ENCODE peak calls at places on chromosome 14, in eight cellular contexts. One of them, this sample, is unnamed.

GRCh38 chr14:95696741-95697140 is 10.5 kb downstream of the TCL1B start:
- DNase-seq in H54: no peak
- DNase-seq in activated T-helper 2 cell treated with anti-CD3 and anti-CD28 coated beads, Interferon-gamma antibody, Interleukin-2, Interleukin-4, amounts not matched to agents 10 μg/mL and 5 μg/mL and 100 μg/mL, durations not matched to agents 14 hours and 24 hours and 36 hours: no peak
- DNase-seq in lower lobe of right lung: no peak
- DNase-seq in hepatocyte: no peak
- DNase-seq in HTR-8/SVneo: no peak
- DNase-seq in sciatic nerve: no peak
- DNase-seq in K562: no peak
- DNase-seq in this sample: no peak

GRCh38 chr14:61451491-61451890 is 130.1 kb downstream of the PRKCH start:
- DNase-seq in HTR-8/SVneo: no peak
- DNase-seq in K562: no peak
- DNase-seq in lower lobe of right lung: no peak
- DNase-seq in activated T-helper 2 cell treated with anti-CD3 and anti-CD28 coated beads, Interferon-gamma antibody, Interleukin-2, Interleukin-4, amounts not matched to agents 10 μg/mL and 5 μg/mL and 100 μg/mL, durations not matched to agents 14 hours and 24 hours and 36 hours: no peak
- DNase-seq in sciatic nerve: no peak
- DNase-seq in H54: no peak
- DNase-seq in hepatocyte: no peak
- DNase-seq in this sample: no peak

GRCh38 chr14:102080183-102081080 is 6.4 kb downstream of the HSP90AA1 start:
- DNase-seq in sciatic nerve: no peak
- DNase-seq in K562: no peak
- DNase-seq in activated T-helper 2 cell treated with anti-CD3 and anti-CD28 coated beads, Interferon-gamma antibody, Interleukin-2, Interleukin-4, amounts not matched to agents 10 μg/mL and 5 μg/mL and 100 μg/mL, durations not matched to agents 14 hours and 24 hours and 36 hours: no peak
- DNase-seq in H54: no peak
- DNase-seq in HTR-8/SVneo: no peak
- DNase-seq in hepatocyte: no peak
- DNase-seq in lower lobe of right lung: no peak
- DNase-seq in this sample: no peak

GRCh38 chr14:73662439-73663056 is 17.8 kb downstream of the DNAL1 start:
- DNase-seq in H54: peak
- DNase-seq in lower lobe of right lung: no peak
- DNase-seq in K562: peak
- DNase-seq in sciatic nerve: no peak
- DNase-seq in hepatocyte: peak
- DNase-seq in activated T-helper 2 cell treated with anti-CD3 and anti-CD28 coated beads, Interferon-gamma antibody, Interleukin-2, Interleukin-4, amounts not matched to agents 10 μg/mL and 5 μg/mL and 100 μg/mL, durations not matched to agents 14 hours and 24 hours and 36 hours: no peak
- DNase-seq in HTR-8/SVneo: peak
- DNase-seq in this sample: no peak

GRCh38 chr14:70254476-70254961 is 65.8 kb upstream of the SLC8A3 start:
- DNase-seq in sciatic nerve: no peak
- DNase-seq in H54: no peak
- DNase-seq in lower lobe of right lung: peak
- DNase-seq in hepatocyte: peak
- DNase-seq in HTR-8/SVneo: peak
- DNase-seq in activated T-helper 2 cell treated with anti-CD3 and anti-CD28 coated beads, Interferon-gamma antibody, Interleukin-2, Interleukin-4, amounts not matched to agents 10 μg/mL and 5 μg/mL and 100 μg/mL, durations not matched to agents 14 hours and 24 hours and 36 hours: no peak
- DNase-seq in K562: peak
- DNase-seq in this sample: no peak

GRCh38 chr14:77613207-77613606 is 3.2 kb downstream of the SPTLC2 start:
- DNase-seq in H54: no peak
- DNase-seq in HTR-8/SVneo: no peak
- DNase-seq in lower lobe of right lung: no peak
- DNase-seq in hepatocyte: no peak
- DNase-seq in K562: no peak
- DNase-seq in activated T-helper 2 cell treated with anti-CD3 and anti-CD28 coated beads, Interferon-gamma antibody, Interleukin-2, Interleukin-4, amounts not matched to agents 10 μg/mL and 5 μg/mL and 100 μg/mL, durations not matched to agents 14 hours and 24 hours and 36 hours: no peak
- DNase-seq in sciatic nerve: no peak
- DNase-seq in this sample: no peak

GRCh38 chr14:55125403-55125802 is 3.6 kb upstream of the LGALS3 start:
- DNase-seq in H54: no peak
- DNase-seq in lower lobe of right lung: peak
- DNase-seq in K562: no peak
- DNase-seq in activated T-helper 2 cell treated with anti-CD3 and anti-CD28 coated beads, Interferon-gamma antibody, Interleukin-2, Interleukin-4, amounts not matched to agents 10 μg/mL and 5 μg/mL and 100 μg/mL, durations not matched to agents 14 hours and 24 hours and 36 hours: no peak
- DNase-seq in HTR-8/SVneo: no peak
- DNase-seq in hepatocyte: no peak
- DNase-seq in sciatic nerve: no peak
- DNase-seq in this sample: no peak

GRCh38 chr14:61472801-61473376 is 151.5 kb downstream of the PRKCH start:
- DNase-seq in sciatic nerve: no peak
- DNase-seq in hepatocyte: no peak
- DNase-seq in K562: no peak
- DNase-seq in HTR-8/SVneo: no peak
- DNase-seq in activated T-helper 2 cell treated with anti-CD3 and anti-CD28 coated beads, Interferon-gamma antibody, Interleukin-2, Interleukin-4, amounts not matched to agents 10 μg/mL and 5 μg/mL and 100 μg/mL, durations not matched to agents 14 hours and 24 hours and 36 hours: peak
- DNase-seq in lower lobe of right lung: no peak
- DNase-seq in H54: no peak
- DNase-seq in this sample: no peak

GRCh38 chr14:34688470-34689206 is 25.8 kb downstream of the CFL2 start:
- DNase-seq in K562: no peak
- DNase-seq in H54: no peak
- DNase-seq in hepatocyte: no peak
- DNase-seq in sciatic nerve: no peak
- DNase-seq in activated T-helper 2 cell treated with anti-CD3 and anti-CD28 coated beads, Interferon-gamma antibody, Interleukin-2, Interleukin-4, amounts not matched to agents 10 μg/mL and 5 μg/mL and 100 μg/mL, durations not matched to agents 14 hours and 24 hours and 36 hours: no peak
- DNase-seq in HTR-8/SVneo: no peak
- DNase-seq in lower lobe of right lung: no peak
- DNase-seq in this sample: no peak

GRCh38 chr14:103378042-103378854 is 7.0 kb upstream of the MARK3 start:
- DNase-seq in lower lobe of right lung: no peak
- DNase-seq in K562: peak
- DNase-seq in activated T-helper 2 cell treated with anti-CD3 and anti-CD28 coated beads, Interferon-gamma antibody, Interleukin-2, Interleukin-4, amounts not matched to agents 10 μg/mL and 5 μg/mL and 100 μg/mL, durations not matched to agents 14 hours and 24 hours and 36 hours: no peak
- DNase-seq in hepatocyte: peak
- DNase-seq in sciatic nerve: no peak
- DNase-seq in HTR-8/SVneo: no peak
- DNase-seq in H54: no peak
- DNase-seq in this sample: no peak

GRCh38 chr14:27409936-27410335 is 812.1 kb upstream of the NOVA1 start:
- DNase-seq in K562: no peak
- DNase-seq in hepatocyte: no peak
- DNase-seq in lower lobe of right lung: no peak
- DNase-seq in HTR-8/SVneo: no peak
- DNase-seq in activated T-helper 2 cell treated with anti-CD3 and anti-CD28 coated beads, Interferon-gamma antibody, Interleukin-2, Interleukin-4, amounts not matched to agents 10 μg/mL and 5 μg/mL and 100 μg/mL, durations not matched to agents 14 hours and 24 hours and 36 hours: no peak
- DNase-seq in H54: no peak
- DNase-seq in sciatic nerve: no peak
- DNase-seq in this sample: no peak

GRCh38 chr14:87121716-87122115 is 871.3 kb downstream of the GALC start:
- DNase-seq in H54: no peak
- DNase-seq in K562: no peak
- DNase-seq in HTR-8/SVneo: no peak
- DNase-seq in sciatic nerve: no peak
- DNase-seq in activated T-helper 2 cell treated with anti-CD3 and anti-CD28 coated beads, Interferon-gamma antibody, Interleukin-2, Interleukin-4, amounts not matched to agents 10 μg/mL and 5 μg/mL and 100 μg/mL, durations not matched to agents 14 hours and 24 hours and 36 hours: no peak
- DNase-seq in lower lobe of right lung: no peak
- DNase-seq in hepatocyte: no peak
- DNase-seq in this sample: no peak

GRCh38 chr14:74251546-74252030 is 12.3 kb downstream of the VSX2 start:
- DNase-seq in hepatocyte: peak
- DNase-seq in activated T-helper 2 cell treated with anti-CD3 and anti-CD28 coated beads, Interferon-gamma antibody, Interleukin-2, Interleukin-4, amounts not matched to agents 10 μg/mL and 5 μg/mL and 100 μg/mL, durations not matched to agents 14 hours and 24 hours and 36 hours: peak
- DNase-seq in H54: peak
- DNase-seq in sciatic nerve: peak
- DNase-seq in HTR-8/SVneo: peak
- DNase-seq in lower lobe of right lung: peak
- DNase-seq in K562: peak
- DNase-seq in this sample: no peak

GRCh38 chr14:89855961-89856360 is 98.6 kb downstream of the EFCAB11 start:
- DNase-seq in H54: no peak
- DNase-seq in sciatic nerve: no peak
- DNase-seq in K562: no peak
- DNase-seq in lower lobe of right lung: no peak
- DNase-seq in hepatocyte: no peak
- DNase-seq in HTR-8/SVneo: no peak
- DNase-seq in activated T-helper 2 cell treated with anti-CD3 and anti-CD28 coated beads, Interferon-gamma antibody, Interleukin-2, Interleukin-4, amounts not matched to agents 10 μg/mL and 5 μg/mL and 100 μg/mL, durations not matched to agents 14 hours and 24 hours and 36 hours: no peak
- DNase-seq in this sample: no peak

GRCh38 chr14:47966411-47966810 is 291.0 kb upstream of the MDGA2 start:
- DNase-seq in hepatocyte: no peak
- DNase-seq in sciatic nerve: no peak
- DNase-seq in HTR-8/SVneo: no peak
- DNase-seq in H54: no peak
- DNase-seq in K562: no peak
- DNase-seq in lower lobe of right lung: no peak
- DNase-seq in activated T-helper 2 cell treated with anti-CD3 and anti-CD28 coated beads, Interferon-gamma antibody, Interleukin-2, Interleukin-4, amounts not matched to agents 10 μg/mL and 5 μg/mL and 100 μg/mL, durations not matched to agents 14 hours and 24 hours and 36 hours: no peak
- DNase-seq in this sample: no peak

GRCh38 chr14:44300911-44301310 is 206.2 kb downstream of the FSCB start:
- DNase-seq in hepatocyte: no peak
- DNase-seq in lower lobe of right lung: no peak
- DNase-seq in activated T-helper 2 cell treated with anti-CD3 and anti-CD28 coated beads, Interferon-gamma antibody, Interleukin-2, Interleukin-4, amounts not matched to agents 10 μg/mL and 5 μg/mL and 100 μg/mL, durations not matched to agents 14 hours and 24 hours and 36 hours: no peak
- DNase-seq in K562: no peak
- DNase-seq in HTR-8/SVneo: no peak
- DNase-seq in sciatic nerve: no peak
- DNase-seq in H54: no peak
- DNase-seq in this sample: no peak

GRCh38 chr14:23365353-23366162 is 586 bp upstream of the EFS start:
- DNase-seq in H54: no peak
- DNase-seq in lower lobe of right lung: no peak
- DNase-seq in HTR-8/SVneo: no peak
- DNase-seq in activated T-helper 2 cell treated with anti-CD3 and anti-CD28 coated beads, Interferon-gamma antibody, Interleukin-2, Interleukin-4, amounts not matched to agents 10 μg/mL and 5 μg/mL and 100 μg/mL, durations not matched to agents 14 hours and 24 hours and 36 hours: no peak
- DNase-seq in K562: no peak
- DNase-seq in hepatocyte: peak
- DNase-seq in sciatic nerve: peak
- DNase-seq in this sample: no peak